ENCODE peak calls at places on chromosome 10, in five cellular contexts. One of them, this sample, is unnamed.

GRCh38 chr10:101080933-101081546 is 19.3 kb downstream of the KAZALD1 start:
- DNase-seq in heart left ventricle: no peak
- DNase-seq in foreskin keratinocyte: no peak
- DNase-seq in Caco-2: peak; percentile 63
- DNase-seq in suprapubic skin: no peak
- DNase-seq in this sample: no peak

GRCh38 chr10:96073722-96074121 is 30.3 kb downstream of the CCNJ start:
- DNase-seq in heart left ventricle: no peak
- DNase-seq in foreskin keratinocyte: peak; percentile 75
- DNase-seq in Caco-2: no peak
- DNase-seq in suprapubic skin: no peak
- DNase-seq in this sample: no peak

GRCh38 chr10:58240531-58240930 is 27.2 kb downstream of the IPMK start:
- DNase-seq in Caco-2: no peak
- DNase-seq in foreskin keratinocyte: no peak
- DNase-seq in heart left ventricle: no peak
- DNase-seq in suprapubic skin: no peak
- DNase-seq in this sample: no peak

GRCh38 chr10:68988530-68989316 is at the start of gene KIFBP:
- DNase-seq in foreskin keratinocyte: peak; percentile 95
- DNase-seq in suprapubic skin: peak; percentile 96
- DNase-seq in Caco-2: peak; percentile 99
- DNase-seq in heart left ventricle: peak; percentile 93
- DNase-seq in this sample: peak; percentile 98

GRCh38 chr10:91901784-91902677 is 7.3 kb downstream of the FGFBP3 start:
- DNase-seq in suprapubic skin: no peak
- DNase-seq in heart left ventricle: no peak
- DNase-seq in Caco-2: no peak
- DNase-seq in foreskin keratinocyte: peak; percentile 82
- DNase-seq in this sample: no peak

GRCh38 chr10:29946953-29947700 is 112.3 kb downstream of the JCAD start:
- DNase-seq in heart left ventricle: peak; percentile 42
- DNase-seq in suprapubic skin: peak; percentile 69
- DNase-seq in foreskin keratinocyte: peak; percentile 73
- DNase-seq in Caco-2: peak; percentile 13
- DNase-seq in this sample: peak; percentile 84

GRCh38 chr10:1364151-1364910 is 308.1 kb downstream of the WDR37 start:
- DNase-seq in suprapubic skin: no peak
- DNase-seq in heart left ventricle: no peak
- DNase-seq in foreskin keratinocyte: peak; percentile 74
- DNase-seq in Caco-2: no peak
- DNase-seq in this sample: no peak

GRCh38 chr10:34760606-34761005 is 54.5 kb downstream of the PARD3 start:
- DNase-seq in Caco-2: no peak
- DNase-seq in suprapubic skin: no peak
- DNase-seq in foreskin keratinocyte: peak; percentile 88
- DNase-seq in heart left ventricle: no peak
- DNase-seq in this sample: no peak

GRCh38 chr10:133215586-133215985 is 14.4 kb upstream of the UTF1 start:
- DNase-seq in suprapubic skin: no peak
- DNase-seq in heart left ventricle: no peak
- DNase-seq in foreskin keratinocyte: no peak
- DNase-seq in Caco-2: no peak
- DNase-seq in this sample: no peak

GRCh38 chr10:48523820-48524758 is 80.8 kb downstream of the ARHGAP22 start:
- DNase-seq in heart left ventricle: no peak
- DNase-seq in suprapubic skin: no peak
- DNase-seq in Caco-2: peak; percentile 77
- DNase-seq in foreskin keratinocyte: no peak
- DNase-seq in this sample: peak; percentile 27

GRCh38 chr10:8036521-8037198 is 17.8 kb upstream of the GATA3 start:
- DNase-seq in Caco-2: no peak
- DNase-seq in suprapubic skin: no peak
- DNase-seq in foreskin keratinocyte: no peak
- DNase-seq in heart left ventricle: no peak
- DNase-seq in this sample: no peak

GRCh38 chr10:112565434-112566053 is 118.5 kb downstream of the VTI1A start:
- DNase-seq in heart left ventricle: peak; percentile 28
- DNase-seq in foreskin keratinocyte: peak; percentile 21
- DNase-seq in suprapubic skin: no peak
- DNase-seq in Caco-2: peak; percentile 79
- DNase-seq in this sample: peak; percentile 23

GRCh38 chr10:63346015-63346441 is 119.7 kb downstream of the JMJD1C start:
- DNase-seq in heart left ventricle: no peak
- DNase-seq in Caco-2: no peak
- DNase-seq in foreskin keratinocyte: peak; percentile 10
- DNase-seq in suprapubic skin: no peak
- DNase-seq in this sample: no peak

GRCh38 chr10:9868499-9868898 is 1149.2 kb upstream of the CELF2 start:
- DNase-seq in suprapubic skin: no peak
- DNase-seq in Caco-2: no peak
- DNase-seq in foreskin keratinocyte: no peak
- DNase-seq in heart left ventricle: no peak
- DNase-seq in this sample: no peak

GRCh38 chr10:127200646-127201045 is 4.3 kb upstream of the INSYN2A start:
- DNase-seq in Caco-2: no peak
- DNase-seq in suprapubic skin: no peak
- DNase-seq in foreskin keratinocyte: no peak
- DNase-seq in heart left ventricle: no peak
- DNase-seq in this sample: no peak

GRCh38 chr10:127196955-127197432 is 603 bp upstream of the INSYN2A start:
- DNase-seq in heart left ventricle: no peak
- DNase-seq in foreskin keratinocyte: no peak
- DNase-seq in Caco-2: no peak
- DNase-seq in suprapubic skin: no peak
- DNase-seq in this sample: no peak

GRCh38 chr10:127196227-127196954 is at the start of gene INSYN2A:
- DNase-seq in heart left ventricle: peak; percentile 52
- DNase-seq in Caco-2: no peak
- DNase-seq in foreskin keratinocyte: no peak
- DNase-seq in suprapubic skin: no peak
- DNase-seq in this sample: no peak

GRCh38 chr10:127198721-127199120 is 2.3 kb upstream of the INSYN2A start:
- DNase-seq in Caco-2: no peak
- DNase-seq in suprapubic skin: no peak
- DNase-seq in heart left ventricle: no peak
- DNase-seq in foreskin keratinocyte: no peak
- DNase-seq in this sample: no peak

DNA sequence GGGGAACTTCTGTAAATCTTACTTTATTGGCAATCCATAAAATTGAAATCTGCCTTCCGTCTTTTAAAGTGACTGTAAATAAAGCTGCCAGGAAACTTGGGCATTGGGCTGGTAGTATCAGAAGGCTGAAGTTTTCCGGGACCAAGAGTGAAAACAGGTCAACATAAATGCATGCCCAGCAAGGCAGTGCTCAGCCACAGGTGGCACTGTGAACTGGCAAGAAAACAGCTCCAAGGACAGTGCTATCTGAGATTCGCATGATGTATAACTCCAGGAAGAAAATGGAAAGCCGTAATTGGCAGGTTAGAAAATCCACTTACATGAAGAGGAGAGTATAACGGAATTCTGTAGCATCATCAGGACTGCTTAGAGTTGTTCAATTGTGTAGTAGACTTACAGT is 1.9 kb upstream of the INSYN2A start:
- DNase-seq in foreskin keratinocyte: no peak
- DNase-seq in suprapubic skin: no peak
- DNase-seq in Caco-2: no peak
- DNase-seq in heart left ventricle: no peak
- DNase-seq in this sample: no peak
- TF ChIP-seq CTCF in foreskin keratinocyte: peak; percentile 19
- TF ChIP-seq CTCF in suprapubic skin: no peak
- TF ChIP-seq CTCF in Caco-2: no peak
- TF ChIP-seq CTCF in heart left ventricle: no peak
- TF ChIP-seq CTCF in this sample: no peak

GRCh38 chr10:102782698-102783540 is 39.2 kb downstream of the WBP1L start:
- DNase-seq in Caco-2: no peak
- DNase-seq in suprapubic skin: peak; percentile 91
- DNase-seq in heart left ventricle: peak; percentile 65
- DNase-seq in foreskin keratinocyte: no peak
- DNase-seq in this sample: peak; percentile 91
- H3K4me1 ChIP-seq in Caco-2: peaks cover 29% of the 10 kb centered on the region
- H3K4me1 ChIP-seq in suprapubic skin: peaks cover 89% of the 10 kb centered on the region
- H3K4me1 ChIP-seq in heart left ventricle: peaks cover 97% of the 10 kb centered on the region
- H3K4me1 ChIP-seq in foreskin keratinocyte: peaks cover 34% of the 10 kb centered on the region
- H3K4me1 ChIP-seq in this sample: peaks cover 87% of the 10 kb centered on the region

GRCh38 chr10:17801507-17801906 is 7.6 kb upstream of the MRC1 start:
- DNase-seq in Caco-2: no peak
- DNase-seq in heart left ventricle: no peak
- DNase-seq in suprapubic skin: no peak
- DNase-seq in foreskin keratinocyte: no peak
- DNase-seq in this sample: no peak
- TF ChIP-seq CTCF in Caco-2: no peak
- TF ChIP-seq CTCF in heart left ventricle: no peak
- TF ChIP-seq CTCF in suprapubic skin: no peak
- TF ChIP-seq CTCF in foreskin keratinocyte: peak; percentile 39
- TF ChIP-seq CTCF in this sample: no peak

GRCh38 chr10:44962870-44963738 is 3.5 kb downstream of the RASSF4 start:
- DNase-seq in foreskin keratinocyte: no peak
- DNase-seq in Caco-2: no peak
- DNase-seq in suprapubic skin: no peak
- DNase-seq in heart left ventricle: peak; percentile 33
- DNase-seq in this sample: no peak
- H3K4me1 ChIP-seq in foreskin keratinocyte: peaks cover 6% of the 10 kb centered on the region
- H3K4me1 ChIP-seq in Caco-2: peaks cover 67% of the 10 kb centered on the region
- H3K4me1 ChIP-seq in suprapubic skin: peaks cover 92% of the 10 kb centered on the region
- H3K4me1 ChIP-seq in heart left ventricle: peaks cover 87% of the 10 kb centered on the region
- H3K4me1 ChIP-seq in this sample: no peaks in the 10 kb centered on the region